ENCODE peak calls at places on chromosomes 5 and 9, in six cellular contexts. W is hepatocyte, S is cardiac fibroblast, Y is foreskin fibroblast, V is heart left ventricle, F is kidney epithelial cell. P is an unnamed sample.

GRCh38 chr5:53243403-53243802 is 133.8 kb upstream of the MOCS2 start:
- DNase-seq in F (no peak), S (no peak), W (no peak), Y (no peak), V (no peak), P (no peak)

GRCh38 chr9:15115702-15116639 is 191.0 kb downstream of the TTC39B start:
- DNase-seq in F (no peak), W (no peak), V (no peak), S (no peak), Y (no peak), P (no peak)

GRCh38 chr5:10756539-10756938 is 4.5 kb downstream of the DAP start:
- DNase-seq in V (no peak), F (no peak), S (peak), W (no peak), Y (peak), P (peak)

GRCh38 chr5:59079622-59080620 is 497.0 kb downstream of the RAB3C start:
- DNase-seq in V (no peak), Y (peak), F (peak), W (peak), S (peak), P (peak)

GRCh38 chr5:12659675-12660074 is 755.4 kb upstream of the CTNND2 start:
- DNase-seq in W (no peak), V (no peak), S (no peak), Y (no peak), F (no peak), P (no peak)

GRCh38 chr9:97672403-97672802 is 24.7 kb downstream of the XPA start:
- DNase-seq in W (no peak), F (no peak), Y (no peak), S (no peak), V (no peak), P (no peak)

GRCh38 chr5:179478624-179479023 is 71.7 kb upstream of the RUFY1 start:
- DNase-seq in S (no peak), V (no peak), F (no peak), W (no peak), Y (no peak), P (no peak)

GRCh38 chr5:52481216-52481615 is 306.5 kb upstream of the ITGA1 start:
- DNase-seq in F (no peak), S (no peak), Y (no peak), W (no peak), V (no peak), P (no peak)

GRCh38 chr9:93962561-93963440 is 7.6 kb upstream of the BARX1 start:
- DNase-seq in W (peak), F (peak), Y (peak), S (peak), V (peak), P (peak)

GRCh38 chr5:109451161-109451560 is 41.4 kb upstream of the PJA2 start:
- DNase-seq in F (no peak), Y (no peak), W (no peak), V (no peak), S (no peak), P (no peak)

GRCh38 chr9:89078860-89079259 is 87.6 kb downstream of the S1PR3 start:
- DNase-seq in W (no peak), F (no peak), Y (peak), V (no peak), S (peak), P (peak)

GRCh38 chr5:172085738-172086137 is 79.3 kb upstream of the FBXW11 start:
- DNase-seq in V (no peak), Y (no peak), S (no peak), W (no peak), F (no peak), P (no peak)

GRCh38 chr5:159010611-159011497 is 88.9 kb downstream of the EBF1 start:
- DNase-seq in V (no peak), Y (no peak), S (peak), W (no peak), F (no peak), P (peak)

GRCh38 chr5:113250341-113250953 is 184.3 kb downstream of the TSSK1B start:
- DNase-seq in V (no peak), S (peak), Y (peak), W (peak), F (no peak), P (peak)

GRCh38 chr9:5838884-5839571 is 6.1 kb upstream of the ERMP1 start:
- DNase-seq in S (peak), W (peak), V (no peak), F (peak), Y (peak), P (peak)

GRCh38 chr5:53170748-53171349 is 61.3 kb upstream of the MOCS2 start:
- DNase-seq in S (peak), F (no peak), V (no peak), Y (peak), W (peak), P (peak)

GRCh38 chr9:127107344-127108181 is 14.9 kb downstream of the ANGPTL2 start:
- DNase-seq in W (no peak), Y (no peak), S (no peak), F (no peak), V (no peak), P (no peak)

GRCh38 chr5:96844476-96844990 is 31.8 kb upstream of the ERAP2 start:
- DNase-seq in Y (peak), F (no peak), S (no peak), W (no peak), V (no peak), P (no peak)

GRCh38 chr5:143800715-143801114 is 11.2 kb upstream of the HMHB1 start:
- DNase-seq in V (no peak), S (no peak), F (no peak), Y (no peak), W (no peak), P (no peak)

GRCh38 chr5:168159425-168159824 is 132.0 kb upstream of the WWC1 start:
- DNase-seq in S (no peak), V (no peak), F (no peak), W (peak), Y (no peak), P (no peak)

GRCh38 chr5:142683885-142684505 is 1.9 kb downstream of the FGF1 start:
- DNase-seq in V (no peak), W (no peak), S (no peak), Y (no peak), F (no peak), P (no peak)

GRCh38 chr5:132839426-132840301 is 9.2 kb upstream of the SHROOM1 start:
- DNase-seq in W (peak), V (no peak), F (peak), S (peak), Y (peak), P (peak)

GRCh38 chr9:36149197-36149596 is 12.7 kb downstream of the GLIPR2 start:
- DNase-seq in W (no peak), V (no peak), Y (peak), S (peak), F (no peak), P (peak)

GRCh38 chr5:79845448-79846197 is 145.4 kb downstream of the MTX3 start:
- DNase-seq in W (no peak), S (peak), Y (peak), F (peak), V (no peak), P (peak)

GRCh38 chr9:35067056-35067455 is 5.4 kb downstream of the VCP start:
- DNase-seq in Y (no peak), W (no peak), S (no peak), V (no peak), F (no peak), P (no peak)

GRCh38 chr5:142295084-142295758 is 29.6 kb downstream of the SPRY4 start:
- DNase-seq in S (peak), V (peak), W (no peak), F (no peak), Y (no peak), P (peak)

GRCh38 chr5:133926960-133927615 is 41.3 kb downstream of the C5orf15 start:
- DNase-seq in W (peak), S (no peak), F (no peak), Y (no peak), V (no peak), P (no peak)

GRCh38 chr9:110623462-110624025 is 44.0 kb upstream of the SVEP1 start:
- DNase-seq in F (no peak), S (peak), W (peak), V (no peak), Y (no peak), P (peak)

GRCh38 chr9:118283488-118283887 is 579.3 kb downstream of the TLR4 start:
- DNase-seq in Y (no peak), F (no peak), W (no peak), V (no peak), S (no peak), P (no peak)

GRCh38 chr5:72648511-72648910 is 141.3 kb upstream of the ZNF366 start:
- DNase-seq in V (no peak), S (peak), Y (no peak), F (no peak), W (no peak), P (no peak)

GRCh38 chr5:78734094-78734845 is 85.7 kb upstream of the LHFPL2 start:
- DNase-seq in W (no peak), F (peak), Y (no peak), V (no peak), S (no peak), P (no peak)

GRCh38 chr5:16505904-16506303 is 40.3 kb upstream of the ZNF622 start:
- DNase-seq in S (no peak), Y (no peak), F (no peak), V (no peak), W (no peak), P (no peak)

GRCh38 chr5:32595118-32595517 is 9.8 kb downstream of the SUB1 start:
- DNase-seq in V (no peak), S (no peak), F (no peak), Y (no peak), W (no peak), P (no peak)

GRCh38 chr5:180598797-180599589 is 7.7 kb upstream of the SCGB3A1 start:
- DNase-seq in F (no peak), Y (no peak), V (peak), S (no peak), W (no peak), P (no peak)

GRCh38 chr9:128007566-128008138 is 26.9 kb upstream of the EEIG1 start:
- DNase-seq in F (peak), V (peak), W (peak), S (peak), Y (peak), P (peak)

GRCh38 chr9:32764139-32764538 is 19.2 kb upstream of the TMEM215 start:
- DNase-seq in Y (no peak), V (no peak), W (no peak), S (no peak), F (no peak), P (no peak)

GRCh38 chr5:161098516-161098915 is 246.5 kb upstream of the ATP10B start:
- DNase-seq in F (no peak), W (no peak), Y (no peak), S (no peak), V (no peak), P (no peak)

GRCh38 chr5:38323645-38324295 is 65.4 kb downstream of the EGFLAM start:
- DNase-seq in V (no peak), W (peak), Y (peak), S (peak), F (peak), P (peak)

DNA sequence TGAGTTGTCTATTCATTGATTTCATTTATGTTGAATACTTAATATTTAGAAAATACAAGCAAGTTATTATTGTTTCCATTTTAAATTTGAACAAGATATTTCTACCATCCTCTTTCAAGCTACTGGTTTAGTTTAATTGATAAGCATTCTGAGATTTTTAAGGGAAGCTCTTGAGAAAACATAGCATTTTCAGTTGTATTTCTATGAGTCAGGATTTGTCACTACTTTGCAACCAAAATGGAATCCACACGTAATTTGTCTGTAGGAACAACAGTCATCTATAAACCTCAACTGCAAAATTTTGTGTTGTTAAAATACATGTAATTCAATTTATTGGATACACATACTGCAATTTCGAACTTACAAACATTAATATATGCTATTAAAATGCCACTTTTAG is 74.0 kb downstream of the PRR16 start:
- DNase-seq in W (no peak), V (no peak), Y (peak), S (peak), F (peak), P (peak)
- H3K4me3 ChIP-seq in W (no peak), V (no peak), Y (no peak), S (no peak), F (no peak), P (no peak)

DNA sequence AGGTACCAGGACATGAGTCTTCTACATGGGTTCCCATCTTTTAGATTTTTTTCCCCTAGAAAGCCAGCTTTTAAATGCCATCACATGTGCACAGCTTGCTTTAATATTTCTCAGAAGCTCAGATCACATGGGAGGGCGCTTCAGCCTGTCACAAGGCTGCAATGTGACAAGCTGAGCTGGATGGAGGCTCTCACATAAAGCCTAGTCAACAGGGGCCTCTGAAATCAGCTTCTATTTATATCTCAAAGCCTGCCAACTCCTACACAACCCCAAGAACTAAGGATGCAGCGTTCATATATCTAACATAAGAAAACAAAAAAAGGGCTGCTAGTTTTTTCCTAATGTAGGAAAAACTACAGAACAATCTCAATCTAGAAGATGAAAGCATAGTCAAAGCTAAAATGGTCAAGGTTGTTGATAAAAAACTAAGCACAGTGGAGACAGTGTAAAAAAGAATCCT is 2.3 kb downstream of the ZFAND5 start:
- DNase-seq in W (peak), Y (peak), V (no peak), S (peak), F (no peak), P (peak)
- H3K4me3 ChIP-seq in W (peak), Y (peak), V (peak), S (peak), F (peak), P (peak)

GRCh38 chr9:136222166-136222895 is 17.4 kb upstream of the LHX3 start:
- DNase-seq in W (no peak), S (no peak), V (no peak), F (no peak), Y (no peak), P (no peak)

GRCh38 chr9:136220017-136220729 is 15.2 kb upstream of the LHX3 start:
- DNase-seq in S (peak), W (no peak), Y (no peak), V (no peak), F (no peak), P (peak)

GRCh38 chr9:136225366-136225747 is 20.3 kb downstream of the QSOX2 start:
- DNase-seq in Y (no peak), S (no peak), W (no peak), F (no peak), V (no peak), P (no peak)

GRCh38 chr9:136223871-136224640 is 19.1 kb upstream of the LHX3 start:
- DNase-seq in S (no peak), W (no peak), F (no peak), Y (no peak), V (no peak), P (no peak)

GRCh38 chr9:136222896-136223266 is 18.0 kb upstream of the LHX3 start:
- DNase-seq in S (no peak), F (no peak), W (no peak), V (no peak), Y (no peak), P (no peak)
- H3K4me3 ChIP-seq in S (no peak), F (no peak), W (no peak), V (no peak), Y (no peak), P (no peak)

GRCh38 chr5:150409638-150410523 is 2.8 kb downstream of the CD74 start:
- DNase-seq in F (peak), S (peak), Y (peak), W (peak), V (peak), P (peak)
- H3K4me3 ChIP-seq in F (no peak), S (no peak), Y (no peak), W (no peak), V (peak), P (no peak)

DNA sequence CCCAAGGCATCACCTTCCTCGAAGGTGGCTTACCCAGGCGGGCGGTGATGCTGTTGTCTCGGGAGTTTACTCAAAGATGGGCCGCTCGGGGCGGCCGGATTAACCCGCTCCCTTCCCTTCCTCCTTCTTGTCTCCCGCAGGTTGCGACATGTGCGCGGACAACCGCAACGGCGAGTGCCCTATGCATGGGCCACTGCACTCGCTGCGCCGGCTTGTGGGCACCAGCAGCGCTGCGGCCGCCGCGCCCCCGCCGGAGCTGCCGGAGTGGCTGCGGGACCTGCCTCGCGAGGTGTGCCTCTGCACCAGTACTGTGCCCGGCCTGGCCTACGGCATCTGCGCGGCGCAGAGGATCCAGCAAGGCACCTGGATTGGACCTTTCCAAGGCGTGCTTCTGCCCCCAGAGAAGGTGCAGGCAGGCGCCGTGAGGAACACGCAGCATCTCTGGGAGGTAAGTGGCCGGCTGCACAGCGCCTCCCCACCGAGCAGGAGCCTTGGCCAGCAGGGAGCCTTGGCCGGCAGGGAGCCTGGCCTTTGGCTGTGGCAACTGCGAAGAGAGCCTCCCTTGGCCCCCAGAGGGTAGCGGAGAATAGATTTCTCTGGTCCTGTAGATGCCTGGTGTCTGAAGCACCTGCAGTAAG is 10.6 kb downstream of the PRDM6 start:
- DNase-seq in S (no peak), W (peak), Y (no peak), F (no peak), V (peak), P (no peak)
- H3K4me3 ChIP-seq in S (peak), W (peak), Y (peak), F (peak), V (peak), P (peak)

DNA sequence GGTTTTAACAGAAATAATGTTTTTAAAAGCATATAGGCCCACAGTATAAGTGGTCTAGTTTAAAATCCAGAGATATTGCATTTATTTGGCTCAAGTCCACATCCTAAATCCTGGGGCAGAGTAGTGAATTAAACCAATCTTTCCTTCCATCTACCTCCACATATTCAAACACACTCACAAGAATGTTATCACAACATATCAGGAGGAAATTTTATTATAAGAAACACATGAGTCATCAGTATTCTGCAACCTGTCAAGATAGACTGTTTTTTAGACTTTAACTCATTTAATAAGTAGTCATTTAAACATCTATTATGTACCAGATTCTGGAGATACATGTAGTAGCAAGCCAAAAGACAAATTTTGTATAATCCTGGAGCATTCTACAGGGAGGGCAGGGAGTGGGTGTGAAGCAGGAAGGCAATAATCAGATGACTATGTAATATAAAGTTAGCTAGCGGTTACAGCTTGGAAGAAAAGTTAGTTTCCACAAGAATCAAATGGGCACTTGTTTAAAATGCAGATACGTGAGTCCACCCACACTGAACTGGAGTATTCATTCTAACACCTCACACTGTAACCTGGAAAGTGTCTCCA is 187.3 kb upstream of the PIK3R1 start:
- DNase-seq in V (no peak), S (no peak), Y (no peak), W (no peak), F (no peak), P (no peak)
- H3K4me3 ChIP-seq in V (no peak), S (no peak), Y (no peak), W (no peak), F (no peak), P (no peak)

P was measured in fibroblast of pulmonary artery.